ENCODE peak calls at places on chromosome 13, in six cellular contexts. One of them, this sample, is unnamed.

GRCh38 chr13:73715114-73715909 is 418.9 kb downstream of the KLF12 start:
- DNase-seq in T-helper 17 cell: peak; percentile 59
- DNase-seq in CD8-positive, alpha-beta memory T cell: peak; percentile 81
- DNase-seq in amygdala: no peak
- DNase-seq in GM23338: no peak
- DNase-seq in RWPE1: no peak
- DNase-seq in this sample: no peak

GRCh38 chr13:80213201-80213600 is 127.7 kb downstream of the SPRY2 start:
- DNase-seq in CD8-positive, alpha-beta memory T cell: no peak
- DNase-seq in RWPE1: no peak
- DNase-seq in GM23338: no peak
- DNase-seq in T-helper 17 cell: no peak
- DNase-seq in amygdala: no peak
- DNase-seq in this sample: no peak

GRCh38 chr13:80010286-80010831 is 330.6 kb downstream of the SPRY2 start:
- DNase-seq in amygdala: peak; percentile 45
- DNase-seq in RWPE1: no peak
- DNase-seq in T-helper 17 cell: no peak
- DNase-seq in CD8-positive, alpha-beta memory T cell: no peak
- DNase-seq in GM23338: no peak
- DNase-seq in this sample: no peak

GRCh38 chr13:66665991-66666390 is 564.1 kb downstream of the PCDH9 start:
- DNase-seq in RWPE1: no peak
- DNase-seq in CD8-positive, alpha-beta memory T cell: no peak
- DNase-seq in amygdala: peak; percentile 13
- DNase-seq in GM23338: peak; percentile 30
- DNase-seq in T-helper 17 cell: no peak
- DNase-seq in this sample: peak; percentile 51

GRCh38 chr13:114222461-114222968 is 12.2 kb upstream of the CDC16 start:
- DNase-seq in GM23338: no peak
- DNase-seq in CD8-positive, alpha-beta memory T cell: no peak
- DNase-seq in amygdala: no peak
- DNase-seq in T-helper 17 cell: no peak
- DNase-seq in RWPE1: no peak
- DNase-seq in this sample: no peak

GRCh38 chr13:110360598-110360997 is 53.5 kb downstream of the COL4A2 start:
- DNase-seq in RWPE1: no peak
- DNase-seq in GM23338: no peak
- DNase-seq in amygdala: no peak
- DNase-seq in T-helper 17 cell: no peak
- DNase-seq in CD8-positive, alpha-beta memory T cell: no peak
- DNase-seq in this sample: no peak

GRCh38 chr13:74795526-74795925 is 661.3 kb upstream of the KLF12 start:
- DNase-seq in GM23338: no peak
- DNase-seq in amygdala: no peak
- DNase-seq in T-helper 17 cell: no peak
- DNase-seq in CD8-positive, alpha-beta memory T cell: no peak
- DNase-seq in RWPE1: no peak
- DNase-seq in this sample: no peak

GRCh38 chr13:44232729-44233128 is 140.9 kb upstream of the SERP2 start:
- DNase-seq in amygdala: no peak
- DNase-seq in CD8-positive, alpha-beta memory T cell: no peak
- DNase-seq in RWPE1: no peak
- DNase-seq in T-helper 17 cell: no peak
- DNase-seq in GM23338: no peak
- DNase-seq in this sample: no peak

GRCh38 chr13:102097708-102098107 is 304.1 kb downstream of the FGF14 start:
- DNase-seq in RWPE1: no peak
- DNase-seq in amygdala: no peak
- DNase-seq in GM23338: no peak
- DNase-seq in CD8-positive, alpha-beta memory T cell: no peak
- DNase-seq in T-helper 17 cell: no peak
- DNase-seq in this sample: no peak

GRCh38 chr13:102904408-102904862 is 58.6 kb downstream of the ERCC5 start:
- DNase-seq in GM23338: no peak
- DNase-seq in amygdala: no peak
- DNase-seq in CD8-positive, alpha-beta memory T cell: no peak
- DNase-seq in T-helper 17 cell: no peak
- DNase-seq in RWPE1: peak; percentile 50
- DNase-seq in this sample: no peak

GRCh38 chr13:102710261-102710679 is 15.4 kb upstream of the METTL21C start:
- DNase-seq in GM23338: no peak
- DNase-seq in T-helper 17 cell: no peak
- DNase-seq in amygdala: no peak
- DNase-seq in CD8-positive, alpha-beta memory T cell: no peak
- DNase-seq in RWPE1: no peak
- DNase-seq in this sample: no peak

GRCh38 chr13:101942535-101943157 is 459.2 kb downstream of the FGF14 start:
- DNase-seq in RWPE1: no peak
- DNase-seq in GM23338: no peak
- DNase-seq in amygdala: no peak
- DNase-seq in T-helper 17 cell: no peak
- DNase-seq in CD8-positive, alpha-beta memory T cell: no peak
- DNase-seq in this sample: no peak

GRCh38 chr13:30133976-30134375 is 173.4 kb downstream of the KATNAL1 start:
- DNase-seq in RWPE1: no peak
- DNase-seq in CD8-positive, alpha-beta memory T cell: no peak
- DNase-seq in GM23338: no peak
- DNase-seq in T-helper 17 cell: no peak
- DNase-seq in amygdala: no peak
- DNase-seq in this sample: no peak

GRCh38 chr13:40190656-40191100 is 475.8 kb downstream of the FOXO1 start:
- DNase-seq in CD8-positive, alpha-beta memory T cell: peak; percentile 76
- DNase-seq in RWPE1: peak; percentile 84
- DNase-seq in T-helper 17 cell: peak; percentile 40
- DNase-seq in GM23338: no peak
- DNase-seq in amygdala: peak; percentile 34
- DNase-seq in this sample: no peak

GRCh38 chr13:83881917-83882625 is at the start of gene SLITRK1:
- DNase-seq in T-helper 17 cell: no peak
- DNase-seq in amygdala: peak; percentile 45
- DNase-seq in CD8-positive, alpha-beta memory T cell: no peak
- DNase-seq in GM23338: peak; percentile 96
- DNase-seq in RWPE1: peak; percentile 51
- DNase-seq in this sample: peak; percentile 91

GRCh38 chr13:98752111-98752941 is at the start of gene SLC15A1:
- DNase-seq in CD8-positive, alpha-beta memory T cell: no peak
- DNase-seq in T-helper 17 cell: no peak
- DNase-seq in GM23338: peak; percentile 66
- DNase-seq in RWPE1: no peak
- DNase-seq in amygdala: no peak
- DNase-seq in this sample: peak; percentile 51

GRCh38 chr13:74135306-74136088 is 1.3 kb upstream of the KLF12 start:
- DNase-seq in GM23338: peak; percentile 89
- DNase-seq in CD8-positive, alpha-beta memory T cell: peak; percentile 62
- DNase-seq in amygdala: no peak
- DNase-seq in RWPE1: peak; percentile 55
- DNase-seq in T-helper 17 cell: peak; percentile 52
- DNase-seq in this sample: peak; percentile 76